ENCODE peak calls at places on chromosomes 13 and 19, in nine cellular contexts. W, L, Z, Y, A, V, C, H and B are unnamed samples.

GRCh38 chr19:31180907-31181306 is 168.3 kb downstream of the TSHZ3 start:
- DNase-seq in W (no peak), L (no peak), Z (no peak), Y (no peak), A (no peak), V (no peak), C (no peak), H (no peak), B (no peak)

GRCh38 chr13:39159393-39159792 is 121.1 kb downstream of the NHLRC3 start:
- DNase-seq in W (no peak), L (no peak), Z (no peak), Y (no peak), A (no peak), V (no peak), C (no peak), H (no peak), B (no peak)

GRCh38 chr13:113916330-113916815 is 52.5 kb upstream of the GAS6 start:
- DNase-seq in W (no peak), L (no peak), Z (no peak), Y (no peak), A (no peak), V (peak), C (no peak), H (no peak), B (no peak)

GRCh38 chr19:7904074-7905020 is 670 bp downstream of the MAP2K7 start:
- DNase-seq in W (peak), L (no peak), Z (no peak), Y (peak), A (peak), V (peak), C (peak), H (peak), B (peak)

GRCh38 chr19:1811472-1811894 is 593 bp downstream of the ATP8B3 start:
- DNase-seq in W (peak), L (peak), Z (peak), Y (peak), A (peak), V (peak), C (peak), H (peak), B (no peak)

GRCh38 chr19:29529646-29530548 is 4.1 kb downstream of the VSTM2B start:
- DNase-seq in W (no peak), L (no peak), Z (no peak), Y (peak), A (peak), V (no peak), C (no peak), H (peak), B (no peak)

GRCh38 chr13:44750618-44751017 is 174.5 kb upstream of the TSC22D1 start:
- DNase-seq in W (no peak), L (no peak), Z (no peak), Y (no peak), A (no peak), V (no peak), C (no peak), H (no peak), B (no peak)

GRCh38 chr13:44703371-44703770 is 127.2 kb upstream of the TSC22D1 start:
- DNase-seq in W (no peak), L (no peak), Z (no peak), Y (no peak), A (no peak), V (no peak), C (no peak), H (no peak), B (no peak)

GRCh38 chr13:114105351-114106225 is 26.8 kb downstream of the RASA3 start:
- DNase-seq in W (no peak), L (no peak), Z (no peak), Y (peak), A (peak), V (no peak), C (no peak), H (peak), B (no peak)

GRCh38 chr19:32580901-32581703 is at the start of gene PDCD5:
- DNase-seq in W (peak), L (peak), Z (peak), Y (peak), A (peak), V (peak), C (peak), H (peak), B (peak)

GRCh38 chr19:3783660-3784584 is 2.3 kb downstream of the MATK start:
- DNase-seq in W (no peak), L (no peak), Z (no peak), Y (no peak), A (peak), V (no peak), C (no peak), H (no peak), B (no peak)

GRCh38 chr13:50123515-50123861 is 108.2 kb downstream of the KCNRG start:
- DNase-seq in W (no peak), L (no peak), Z (no peak), Y (no peak), A (no peak), V (no peak), C (no peak), H (no peak), B (no peak)

GRCh38 chr19:38583219-38583984 is 34.4 kb downstream of the MAP4K1 start:
- DNase-seq in W (no peak), L (no peak), Z (no peak), Y (peak), A (no peak), V (no peak), C (no peak), H (no peak), B (no peak)

GRCh38 chr19:10104665-10105221 is 1.4 kb upstream of the PPAN start:
- DNase-seq in W (no peak), L (no peak), Z (no peak), Y (peak), A (peak), V (no peak), C (no peak), H (no peak), B (peak)

GRCh38 chr19:40224342-40225148 is 1.9 kb downstream of the CCNP start:
- DNase-seq in W (no peak), L (peak), Z (no peak), Y (peak), A (no peak), V (no peak), C (no peak), H (no peak), B (no peak)

GRCh38 chr13:41597348-41598041 is 140.1 kb downstream of the RGCC start:
- DNase-seq in W (no peak), L (no peak), Z (no peak), Y (no peak), A (no peak), V (no peak), C (no peak), H (no peak), B (no peak)

GRCh38 chr19:56015756-56016155 is 29.2 kb downstream of the NLRP5 start:
- DNase-seq in W (no peak), L (no peak), Z (no peak), Y (no peak), A (no peak), V (no peak), C (no peak), H (no peak), B (no peak)

GRCh38 chr19:10742494-10742893 is 24.6 kb downstream of the DNM2 start:
- DNase-seq in W (no peak), L (no peak), Z (no peak), Y (peak), A (no peak), V (no peak), C (no peak), H (no peak), B (no peak)

GRCh38 chr19:41546386-41546789 is 29.6 kb upstream of the CEACAM21 start:
- DNase-seq in W (no peak), L (no peak), Z (no peak), Y (peak), A (peak), V (no peak), C (no peak), H (no peak), B (peak)

GRCh38 chr13:99307247-99307646 is at the start of gene GPR183:
- DNase-seq in W (no peak), L (no peak), Z (no peak), Y (no peak), A (no peak), V (no peak), C (no peak), H (no peak), B (peak)
- H3K27ac ChIP-seq in W (peak), L (peak), Z (peak), Y (peak), A (peak), V (peak), C (peak), H (peak), B (peak)

GRCh38 chr13:28489975-28490550 is 4.9 kb downstream of the FLT1 start:
- DNase-seq in W (no peak), L (no peak), Z (no peak), Y (no peak), A (no peak), V (no peak), C (no peak), H (peak), B (no peak)

GRCh38 chr13:28492527-28493367 is 2.2 kb downstream of the FLT1 start:
- DNase-seq in W (no peak), L (no peak), Z (no peak), Y (no peak), A (no peak), V (no peak), C (no peak), H (no peak), B (peak)

GRCh38 chr13:28486144-28486543 is 8.8 kb downstream of the FLT1 start:
- DNase-seq in W (no peak), L (no peak), Z (no peak), Y (no peak), A (no peak), V (no peak), C (no peak), H (no peak), B (no peak)

GRCh38 chr13:28488376-28489005 is 6.4 kb downstream of the FLT1 start:
- DNase-seq in W (no peak), L (no peak), Z (no peak), Y (no peak), A (no peak), V (no peak), C (no peak), H (no peak), B (no peak)

GRCh38 chr13:28489536-28489935 is 5.4 kb downstream of the FLT1 start:
- DNase-seq in W (no peak), L (no peak), Z (no peak), Y (no peak), A (no peak), V (no peak), C (no peak), H (no peak), B (no peak)
- H3K4me3 ChIP-seq in W (no peak), L (no peak), Z (peak), Y (no peak), A (no peak), V (no peak), C (no peak), H (peak), B (no peak)

GRCh38 chr13:95120650-95121049 is 180.6 kb downstream of the ABCC4 start:
- DNase-seq in W (no peak), L (no peak), Z (no peak), Y (peak), A (no peak), V (no peak), C (no peak), H (no peak), B (no peak)

GRCh38 chr13:95124959-95125358 is 176.3 kb downstream of the ABCC4 start:
- DNase-seq in W (no peak), L (no peak), Z (no peak), Y (no peak), A (no peak), V (no peak), C (no peak), H (no peak), B (no peak)

GRCh38 chr13:95123726-95124125 is 177.5 kb downstream of the ABCC4 start:
- DNase-seq in W (no peak), L (no peak), Z (no peak), Y (no peak), A (no peak), V (no peak), C (no peak), H (no peak), B (no peak)

GRCh38 chr13:95121516-95121915 is 179.7 kb downstream of the ABCC4 start:
- DNase-seq in W (no peak), L (no peak), Z (no peak), Y (no peak), A (no peak), V (no peak), C (no peak), H (no peak), B (no peak)

GRCh38 chr13:95122063-95122462 is 179.2 kb downstream of the ABCC4 start:
- DNase-seq in W (no peak), L (no peak), Z (no peak), Y (no peak), A (no peak), V (no peak), C (no peak), H (no peak), B (no peak)
- H3K27ac ChIP-seq in W (no peak), L (no peak), Z (no peak), Y (no peak), A (no peak), V (no peak), C (no peak), H (no peak), B (no peak)

DNA sequence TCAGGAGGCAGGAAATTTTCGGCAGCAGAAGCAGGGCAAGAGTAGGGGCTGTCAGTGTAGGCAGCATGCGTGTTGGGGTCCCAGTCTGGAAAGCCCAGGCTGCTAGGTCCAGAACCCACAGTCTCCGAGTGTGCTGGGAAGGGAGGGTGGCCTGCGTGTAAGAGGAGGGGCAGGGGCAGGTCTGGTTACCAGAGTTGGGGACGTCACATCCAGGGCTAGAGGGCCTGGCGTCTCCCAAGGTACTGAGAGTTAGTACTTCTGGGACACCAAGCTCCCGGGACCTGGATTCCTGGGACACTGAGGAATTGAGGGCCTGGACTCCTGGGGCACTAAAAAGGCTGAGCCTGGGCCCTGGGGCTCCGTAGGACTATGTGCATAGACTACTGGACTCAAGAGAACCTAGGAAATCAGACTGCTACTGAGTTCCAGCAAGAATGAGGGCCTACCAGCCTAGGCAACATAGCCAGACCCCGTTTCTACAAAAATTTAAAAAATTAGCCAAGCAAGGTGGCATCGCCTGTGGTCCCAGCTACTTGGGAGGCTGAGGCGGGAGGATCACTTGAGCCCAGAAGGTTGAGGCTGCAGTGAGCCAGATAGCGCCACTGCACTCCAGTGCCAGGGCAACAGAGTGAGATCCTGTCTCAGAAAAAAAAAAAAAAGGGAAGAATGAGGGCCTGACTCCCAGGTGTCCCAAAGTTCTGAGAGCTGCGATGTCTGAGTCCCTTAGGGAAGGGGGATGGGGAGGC is 2.5 kb downstream of the NFKBID start:
- DNase-seq in W (no peak), L (no peak), Z (no peak), Y (no peak), A (peak), V (no peak), C (no peak), H (no peak), B (no peak)
- H3K4me3 ChIP-seq in W (peak), L (no peak), Z (peak), Y (peak), A (peak), V (peak), C (no peak), H (peak), B (peak)

GRCh38 chr19:6529937-6530384 is 865 bp upstream of the TNFSF9 start:
- DNase-seq in W (no peak), L (no peak), Z (no peak), Y (no peak), A (no peak), V (no peak), C (no peak), H (no peak), B (no peak)

GRCh38 chr19:6531956-6532243 is 1.1 kb downstream of the TNFSF9 start:
- DNase-seq in W (no peak), L (no peak), Z (no peak), Y (no peak), A (no peak), V (no peak), C (no peak), H (no peak), B (no peak)

GRCh38 chr19:6532244-6532999 is 1.6 kb downstream of the TNFSF9 start:
- DNase-seq in W (no peak), L (no peak), Z (no peak), Y (peak), A (peak), V (no peak), C (no peak), H (no peak), B (no peak)

GRCh38 chr19:6530385-6531162 is at the start of gene TNFSF9:
- DNase-seq in W (peak), L (peak), Z (peak), Y (peak), A (peak), V (peak), C (peak), H (peak), B (peak)

DNA sequence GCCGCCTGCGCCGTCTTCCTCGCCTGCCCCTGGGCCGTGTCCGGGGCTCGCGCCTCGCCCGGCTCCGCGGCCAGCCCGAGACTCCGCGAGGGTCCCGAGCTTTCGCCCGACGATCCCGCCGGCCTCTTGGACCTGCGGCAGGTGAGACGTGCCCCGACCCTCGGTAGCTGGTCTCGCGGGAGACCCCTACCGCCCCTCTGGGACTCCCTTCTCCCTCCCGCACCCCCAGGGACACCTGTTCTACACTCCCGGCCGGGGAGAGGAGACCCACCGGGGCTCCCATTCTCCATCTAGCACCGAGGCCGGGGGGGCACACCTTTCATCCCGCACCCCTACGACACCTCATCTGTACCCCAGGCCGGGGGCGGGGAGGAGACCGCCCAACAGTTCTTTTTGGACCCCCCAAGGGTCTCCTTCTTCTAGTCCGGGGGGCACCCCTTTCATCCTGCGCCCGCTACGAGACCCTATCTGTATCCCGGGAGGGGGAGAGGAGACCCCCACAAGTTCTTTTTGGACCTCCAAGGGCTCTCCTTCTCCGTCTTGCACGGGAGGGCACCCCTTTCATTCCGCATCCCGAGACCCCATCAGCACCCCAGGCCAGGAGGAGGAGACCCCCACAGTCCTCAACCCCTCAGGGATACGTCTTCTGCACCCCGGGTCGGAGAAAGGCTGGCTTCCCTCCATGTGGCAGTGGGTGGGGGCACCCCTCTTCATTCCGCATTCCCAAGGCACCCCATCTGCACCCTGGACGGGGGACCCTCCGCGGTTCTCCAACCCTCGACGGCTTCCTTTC is 533 bp downstream of the TNFSF9 start:
- DNase-seq in W (no peak), L (no peak), Z (no peak), Y (no peak), A (no peak), V (no peak), C (no peak), H (no peak), B (no peak)
- H3K27ac ChIP-seq in W (no peak), L (no peak), Z (peak), Y (peak), A (no peak), V (no peak), C (peak), H (peak), B (peak)